ENCODE peak calls at places on chromosome 6, in five cellular contexts. One of them, this sample, is unnamed.

GRCh38 chr6:117545161-117545595 is 57.1 kb downstream of the GOPC start:
- DNase-seq in RWPE1: peak
- DNase-seq in transverse colon: no peak
- DNase-seq in suprapubic skin: no peak
- DNase-seq in mucosa of descending colon: no peak
- DNase-seq in this sample: no peak

GRCh38 chr6:45574013-45574412 is 196.3 kb upstream of the SUPT3H start:
- DNase-seq in suprapubic skin: no peak
- DNase-seq in RWPE1: no peak
- DNase-seq in transverse colon: no peak
- DNase-seq in mucosa of descending colon: no peak
- DNase-seq in this sample: no peak

GRCh38 chr6:154164397-154164796 is 125.4 kb downstream of the OPRM1 start:
- DNase-seq in suprapubic skin: no peak
- DNase-seq in transverse colon: no peak
- DNase-seq in RWPE1: no peak
- DNase-seq in mucosa of descending colon: no peak
- DNase-seq in this sample: no peak

GRCh38 chr6:12803486-12803885 is 86.9 kb downstream of the PHACTR1 start:
- DNase-seq in RWPE1: no peak
- DNase-seq in suprapubic skin: no peak
- DNase-seq in transverse colon: no peak
- DNase-seq in mucosa of descending colon: no peak
- DNase-seq in this sample: no peak

GRCh38 chr6:100311707-100312266 is 152.9 kb downstream of the SIM1 start:
- DNase-seq in RWPE1: no peak
- DNase-seq in mucosa of descending colon: no peak
- DNase-seq in transverse colon: no peak
- DNase-seq in suprapubic skin: no peak
- DNase-seq in this sample: no peak

GRCh38 chr6:41352396-41352795 is 17.0 kb downstream of the NCR2 start:
- DNase-seq in transverse colon: no peak
- DNase-seq in RWPE1: no peak
- DNase-seq in suprapubic skin: no peak
- DNase-seq in mucosa of descending colon: no peak
- DNase-seq in this sample: no peak

GRCh38 chr6:7532821-7533220 is 8.7 kb upstream of the DSP start:
- DNase-seq in suprapubic skin: no peak
- DNase-seq in transverse colon: peak
- DNase-seq in RWPE1: no peak
- DNase-seq in mucosa of descending colon: no peak
- DNase-seq in this sample: no peak

GRCh38 chr6:132167966-132168365 is 216.8 kb upstream of the CCN2 start:
- DNase-seq in transverse colon: no peak
- DNase-seq in mucosa of descending colon: no peak
- DNase-seq in suprapubic skin: no peak
- DNase-seq in RWPE1: no peak
- DNase-seq in this sample: no peak

GRCh38 chr6:122845916-122846632 is 57.0 kb downstream of the SMPDL3A start:
- DNase-seq in RWPE1: no peak
- DNase-seq in transverse colon: no peak
- DNase-seq in suprapubic skin: no peak
- DNase-seq in mucosa of descending colon: no peak
- DNase-seq in this sample: no peak

GRCh38 chr6:108983151-108983550 is 111.5 kb downstream of the SESN1 start:
- DNase-seq in transverse colon: no peak
- DNase-seq in mucosa of descending colon: no peak
- DNase-seq in suprapubic skin: no peak
- DNase-seq in RWPE1: no peak
- DNase-seq in this sample: no peak

GRCh38 chr6:137904822-137905617 is 38.0 kb downstream of the TNFAIP3 start:
- DNase-seq in transverse colon: peak
- DNase-seq in RWPE1: no peak
- DNase-seq in suprapubic skin: no peak
- DNase-seq in mucosa of descending colon: no peak
- DNase-seq in this sample: no peak

GRCh38 chr6:102204336-102204735 is 810.8 kb downstream of the GRIK2 start:
- DNase-seq in RWPE1: no peak
- DNase-seq in transverse colon: no peak
- DNase-seq in mucosa of descending colon: no peak
- DNase-seq in suprapubic skin: no peak
- DNase-seq in this sample: no peak

GRCh38 chr6:17045581-17046322 is 56.1 kb upstream of the STMND1 start:
- DNase-seq in suprapubic skin: no peak
- DNase-seq in mucosa of descending colon: no peak
- DNase-seq in transverse colon: no peak
- DNase-seq in RWPE1: no peak
- DNase-seq in this sample: no peak

GRCh38 chr6:130946076-130946475 is 117.0 kb downstream of the EPB41L2 start:
- DNase-seq in mucosa of descending colon: no peak
- DNase-seq in suprapubic skin: no peak
- DNase-seq in transverse colon: no peak
- DNase-seq in RWPE1: no peak
- DNase-seq in this sample: no peak

GRCh38 chr6:132445201-132445951 is 44.1 kb upstream of the MOXD1 start:
- DNase-seq in suprapubic skin: no peak
- DNase-seq in transverse colon: no peak
- DNase-seq in RWPE1: peak
- DNase-seq in mucosa of descending colon: no peak
- DNase-seq in this sample: no peak

GRCh38 chr6:16849280-16850210 is 88.3 kb upstream of the ATXN1 start:
- DNase-seq in RWPE1: no peak
- DNase-seq in transverse colon: peak
- DNase-seq in suprapubic skin: no peak
- DNase-seq in mucosa of descending colon: no peak
- DNase-seq in this sample: no peak

GRCh38 chr6:149566372-149567193 is at the start of gene GINM1:
- DNase-seq in mucosa of descending colon: peak
- DNase-seq in suprapubic skin: peak
- DNase-seq in transverse colon: peak
- DNase-seq in RWPE1: peak
- DNase-seq in this sample: peak

GRCh38 chr6:141260627-141261015 is 872.1 kb upstream of the GJE1 start:
- DNase-seq in RWPE1: no peak
- DNase-seq in mucosa of descending colon: no peak
- DNase-seq in transverse colon: no peak
- DNase-seq in suprapubic skin: peak
- DNase-seq in this sample: no peak

GRCh38 chr6:110037726-110038295 is 59.7 kb downstream of the GPR6 start:
- DNase-seq in RWPE1: no peak
- DNase-seq in transverse colon: no peak
- DNase-seq in suprapubic skin: no peak
- DNase-seq in mucosa of descending colon: no peak
- DNase-seq in this sample: no peak

GRCh38 chr6:77092971-77093370 is 370.3 kb downstream of the HTR1B start:
- DNase-seq in transverse colon: no peak
- DNase-seq in suprapubic skin: no peak
- DNase-seq in RWPE1: no peak
- DNase-seq in mucosa of descending colon: no peak
- DNase-seq in this sample: no peak

GRCh38 chr6:46437671-46438221 is 53.5 kb downstream of the RCAN2 start:
- DNase-seq in RWPE1: no peak
- DNase-seq in suprapubic skin: no peak
- DNase-seq in transverse colon: no peak
- DNase-seq in mucosa of descending colon: no peak
- DNase-seq in this sample: no peak

GRCh38 chr6:54133186-54133585 is 21.9 kb downstream of the MLIP start:
- DNase-seq in RWPE1: no peak
- DNase-seq in mucosa of descending colon: no peak
- DNase-seq in transverse colon: no peak
- DNase-seq in suprapubic skin: no peak
- DNase-seq in this sample: no peak

GRCh38 chr6:52642381-52642780 is 28.5 kb upstream of the TMEM14A start:
- DNase-seq in suprapubic skin: no peak
- DNase-seq in RWPE1: no peak
- DNase-seq in mucosa of descending colon: no peak
- DNase-seq in transverse colon: no peak
- DNase-seq in this sample: no peak

GRCh38 chr6:168116446-168116974 is 37.5 kb upstream of the FRMD1 start:
- DNase-seq in suprapubic skin: peak
- DNase-seq in mucosa of descending colon: no peak
- DNase-seq in RWPE1: no peak
- DNase-seq in transverse colon: no peak
- DNase-seq in this sample: no peak

GRCh38 chr6:43861212-43861918 is 91.4 kb downstream of the VEGFA start:
- DNase-seq in mucosa of descending colon: no peak
- DNase-seq in RWPE1: no peak
- DNase-seq in transverse colon: no peak
- DNase-seq in suprapubic skin: no peak
- DNase-seq in this sample: no peak
- TF ChIP-seq CTCF in mucosa of descending colon: no peak
- TF ChIP-seq CTCF in RWPE1: no peak
- TF ChIP-seq CTCF in transverse colon: no peak
- TF ChIP-seq CTCF in suprapubic skin: no peak
- TF ChIP-seq CTCF in this sample: no peak

DNA sequence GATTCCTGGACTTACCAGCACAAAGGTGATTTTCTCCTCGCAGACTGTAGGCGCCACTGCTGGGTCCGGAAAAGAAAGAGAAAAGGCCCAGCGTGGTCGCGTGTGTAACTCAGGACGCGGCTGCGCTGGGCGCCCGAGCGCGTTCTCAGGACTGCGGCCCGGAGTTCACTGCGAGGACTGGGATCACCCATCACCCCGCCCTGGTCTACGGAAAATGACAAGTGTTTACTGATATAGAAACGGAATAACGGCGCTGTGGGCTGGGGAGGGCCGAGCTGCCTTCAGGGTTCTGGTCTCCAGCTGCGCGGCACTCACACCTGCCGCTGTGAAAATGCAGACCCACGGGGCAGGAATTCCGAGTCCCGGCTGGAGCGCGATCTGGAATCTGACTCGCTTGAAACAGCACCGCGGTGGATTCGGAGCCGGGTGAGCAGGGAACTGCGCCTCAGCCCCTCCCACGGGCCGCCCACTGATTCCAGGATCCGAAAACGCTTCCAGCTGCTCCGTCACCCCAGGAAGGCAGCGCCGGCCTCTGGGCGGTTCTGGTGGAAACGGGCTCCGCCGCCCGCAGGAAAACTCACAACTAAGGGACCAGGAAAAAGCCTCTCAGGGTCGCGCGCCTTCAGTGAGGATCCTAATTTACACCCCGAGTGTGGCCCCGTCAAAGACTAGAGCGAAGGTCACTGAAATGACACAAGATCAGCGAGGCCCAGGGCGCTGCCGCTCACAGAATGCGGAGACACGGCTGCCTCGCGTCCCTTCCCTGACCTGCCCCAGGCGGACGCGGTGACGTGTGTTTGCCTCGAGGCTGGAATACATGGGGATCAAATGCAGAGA is 34.5 kb downstream of the HLA-A start:
- DNase-seq in RWPE1: peak
- DNase-seq in suprapubic skin: peak
- DNase-seq in mucosa of descending colon: peak
- DNase-seq in transverse colon: peak
- DNase-seq in this sample: peak
- TF ChIP-seq CTCF in RWPE1: peak
- TF ChIP-seq CTCF in suprapubic skin: peak
- TF ChIP-seq CTCF in mucosa of descending colon: no peak
- TF ChIP-seq CTCF in transverse colon: peak
- TF ChIP-seq CTCF in this sample: no peak

GRCh38 chr6:68468244-68468884 is 166.7 kb upstream of the ADGRB3 start:
- DNase-seq in suprapubic skin: no peak
- DNase-seq in mucosa of descending colon: no peak
- DNase-seq in transverse colon: no peak
- DNase-seq in RWPE1: no peak
- DNase-seq in this sample: no peak
- TF ChIP-seq CTCF in suprapubic skin: no peak
- TF ChIP-seq CTCF in mucosa of descending colon: no peak
- TF ChIP-seq CTCF in transverse colon: no peak
- TF ChIP-seq CTCF in RWPE1: no peak
- TF ChIP-seq CTCF in this sample: peak

DNA sequence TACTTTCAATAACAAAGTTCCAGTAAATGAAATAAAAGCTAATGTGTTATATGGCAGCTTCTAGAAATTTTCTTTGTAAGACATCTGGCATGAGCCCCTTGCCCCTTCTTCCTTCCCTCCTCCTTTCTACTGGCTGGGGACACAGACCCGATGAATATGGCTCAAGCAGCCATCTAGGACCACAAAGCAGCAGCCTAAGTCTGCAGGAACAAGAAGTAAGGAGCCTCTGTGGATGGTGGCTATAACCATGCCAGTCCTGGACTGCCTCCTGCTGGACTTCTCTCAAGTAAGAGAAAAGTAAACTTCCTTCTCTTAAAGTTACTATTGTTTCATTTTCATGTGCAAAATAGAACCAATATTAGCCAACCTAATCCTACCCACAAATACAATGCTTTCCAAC is 114.9 kb upstream of the DST start:
- DNase-seq in transverse colon: peak
- DNase-seq in mucosa of descending colon: no peak
- DNase-seq in suprapubic skin: no peak
- DNase-seq in RWPE1: no peak
- DNase-seq in this sample: no peak
- TF ChIP-seq CTCF in transverse colon: peak
- TF ChIP-seq CTCF in mucosa of descending colon: peak
- TF ChIP-seq CTCF in suprapubic skin: no peak
- TF ChIP-seq CTCF in RWPE1: no peak
- TF ChIP-seq CTCF in this sample: peak

DNA sequence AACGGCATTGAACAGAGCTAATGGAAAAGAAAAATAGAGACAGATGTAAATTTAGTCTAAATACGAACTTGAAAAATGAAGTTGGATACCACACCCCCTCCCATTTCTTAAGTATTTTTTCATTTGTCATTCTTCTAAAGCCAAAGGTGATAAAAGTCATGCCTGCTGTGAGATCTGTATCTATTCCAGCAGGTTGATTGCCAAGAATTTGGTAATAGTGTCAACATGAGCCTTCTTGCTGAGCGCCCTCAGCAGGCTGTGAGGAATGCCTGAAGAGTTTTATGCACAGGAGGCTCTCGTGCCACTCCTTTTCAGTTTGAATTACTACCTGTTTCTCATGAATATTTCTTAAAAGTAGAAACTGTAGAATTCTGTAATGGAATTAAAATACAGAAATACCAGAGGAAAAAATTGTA is 165.4 kb downstream of the QKI start:
- DNase-seq in mucosa of descending colon: no peak
- DNase-seq in suprapubic skin: no peak
- DNase-seq in RWPE1: no peak
- DNase-seq in transverse colon: no peak
- DNase-seq in this sample: no peak
- TF ChIP-seq CTCF in mucosa of descending colon: no peak
- TF ChIP-seq CTCF in suprapubic skin: peak
- TF ChIP-seq CTCF in RWPE1: peak
- TF ChIP-seq CTCF in transverse colon: no peak
- TF ChIP-seq CTCF in this sample: no peak

GRCh38 chr6:96521625-96522468 is at the start of gene UFL1:
- DNase-seq in mucosa of descending colon: peak
- DNase-seq in suprapubic skin: peak
- DNase-seq in transverse colon: peak
- DNase-seq in RWPE1: peak
- DNase-seq in this sample: peak
- TF ChIP-seq CTCF in mucosa of descending colon: peak
- TF ChIP-seq CTCF in suprapubic skin: peak
- TF ChIP-seq CTCF in transverse colon: no peak
- TF ChIP-seq CTCF in RWPE1: no peak
- TF ChIP-seq CTCF in this sample: no peak

GRCh38 chr6:111041917-111042316 is 45.4 kb upstream of the SLC16A10 start:
- DNase-seq in transverse colon: no peak
- DNase-seq in suprapubic skin: no peak
- DNase-seq in RWPE1: no peak
- DNase-seq in mucosa of descending colon: no peak
- DNase-seq in this sample: no peak
- TF ChIP-seq CTCF in transverse colon: no peak
- TF ChIP-seq CTCF in suprapubic skin: no peak
- TF ChIP-seq CTCF in RWPE1: no peak
- TF ChIP-seq CTCF in mucosa of descending colon: no peak
- TF ChIP-seq CTCF in this sample: no peak